ENCODE peak calls at places on chromosome 10, in four cellular contexts. H, A, K and P are unnamed samples.

GRCh38 chr10:113084031-113084430 is 134.0 kb downstream of the TCF7L2 start:
- DNase-seq in K (no peak), H (no peak), A (no peak), P (no peak)

GRCh38 chr10:101560293-101561067 is 27.6 kb downstream of the POLL start:
- DNase-seq in A (no peak), H (no peak), K (peak), P (no peak)

GRCh38 chr10:132500781-132501415 is 36.7 kb upstream of the INPP5A start:
- DNase-seq in H (no peak), K (no peak), A (no peak), P (no peak)

GRCh38 chr10:16545126-16545736 is 23.6 kb upstream of the C1QL3 start:
- DNase-seq in A (peak), K (no peak), H (no peak), P (no peak)

GRCh38 chr10:86815035-86815617 is 58.7 kb downstream of the BMPR1A start:
- DNase-seq in H (no peak), K (no peak), A (no peak), P (no peak)

GRCh38 chr10:22646291-22646926 is 68.0 kb downstream of the PIP4K2A start:
- DNase-seq in A (no peak), K (no peak), H (no peak), P (no peak)

GRCh38 chr10:13839430-13839986 is 252.7 kb downstream of the PRPF18 start:
- DNase-seq in H (no peak), A (no peak), K (no peak), P (no peak)

GRCh38 chr10:59047957-59048618 is 128.4 kb upstream of the PHYHIPL start:
- DNase-seq in K (no peak), H (no peak), A (no peak), P (no peak)

GRCh38 chr10:132700168-132701098 is 85.5 kb downstream of the NKX6-2 start:
- DNase-seq in H (no peak), A (no peak), K (no peak), P (no peak)

GRCh38 chr10:30160431-30160982 is 101.1 kb upstream of the JCAD start:
- DNase-seq in K (no peak), A (no peak), H (no peak), P (no peak)

GRCh38 chr10:132175401-132175800 is 11.3 kb upstream of the DPYSL4 start:
- DNase-seq in H (no peak), K (no peak), A (no peak), P (no peak)

GRCh38 chr10:111756541-111757061 is 427.0 kb downstream of the GPAM start:
- DNase-seq in K (no peak), A (peak), H (peak), P (peak)

GRCh38 chr10:67668448-67668847 is 27.5 kb downstream of the CTNNA3 start:
- DNase-seq in K (no peak), H (no peak), A (no peak), P (no peak)

GRCh38 chr10:14293516-14293915 is 37.2 kb downstream of the FRMD4A start:
- DNase-seq in K (no peak), A (no peak), H (no peak), P (no peak)

GRCh38 chr10:13775786-13776780 is 189.3 kb downstream of the PRPF18 start:
- DNase-seq in H (no peak), A (no peak), K (no peak), P (no peak)

GRCh38 chr10:70775679-70776454 is 9.3 kb downstream of the TBATA start:
- DNase-seq in K (peak), H (no peak), A (peak), P (no peak)

GRCh38 chr10:114681542-114681941 is 23.5 kb upstream of the ABLIM1 start:
- DNase-seq in K (no peak), A (no peak), H (no peak), P (no peak)
- TF ChIP-seq POLR2AphosphoS5 in K (no peak), A (no peak), H (no peak), P (no peak)

DNA sequence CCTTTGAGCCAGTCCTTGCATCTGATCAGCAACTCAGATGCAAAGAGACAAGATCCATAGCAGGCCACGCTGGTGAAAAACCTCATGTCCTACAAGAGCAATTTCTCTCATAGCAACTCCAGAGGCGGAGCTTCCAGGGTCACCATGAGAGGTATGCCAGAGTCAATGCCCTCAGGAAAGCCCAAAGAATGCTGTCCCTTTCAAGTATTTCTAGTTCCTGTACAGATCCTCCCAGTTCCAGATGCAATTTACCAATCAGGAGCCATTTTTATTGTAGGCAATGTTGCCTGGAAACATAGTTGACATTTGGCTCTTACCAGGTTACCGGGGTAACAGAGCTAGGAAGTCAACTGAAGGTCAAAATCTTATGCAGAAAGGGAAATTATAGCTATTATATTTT is 46.2 kb upstream of the TM9SF3 start:
- DNase-seq in A (no peak), H (no peak), K (no peak), P (no peak)
- H3K27ac ChIP-seq in A (no peak), H (no peak), K (no peak), P (no peak)

DNA sequence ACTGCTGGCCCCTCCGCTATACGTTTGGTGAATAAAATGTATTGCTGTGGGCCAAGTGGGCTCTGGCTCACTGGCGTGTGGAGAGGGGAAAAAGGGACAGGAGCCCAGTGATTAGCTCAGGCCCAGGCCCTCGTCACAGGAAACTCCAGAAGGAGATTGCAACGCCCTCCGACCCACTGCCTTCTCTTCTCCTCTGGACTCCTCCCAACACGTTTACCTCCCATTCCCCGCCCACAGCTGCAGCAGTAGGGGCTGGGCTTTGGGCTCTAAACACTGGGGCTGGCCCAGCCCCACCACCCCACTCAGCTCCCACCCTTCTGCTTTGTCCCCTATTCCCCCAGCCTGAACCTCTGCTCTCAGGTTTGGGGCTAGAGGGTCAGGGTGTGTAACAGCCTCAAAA is 173.9 kb downstream of the NEURL1 start:
- DNase-seq in K (no peak), A (no peak), H (no peak), P (no peak)
- TF ChIP-seq POLR2AphosphoS5 in K (no peak), A (no peak), H (no peak), P (no peak)

DNA sequence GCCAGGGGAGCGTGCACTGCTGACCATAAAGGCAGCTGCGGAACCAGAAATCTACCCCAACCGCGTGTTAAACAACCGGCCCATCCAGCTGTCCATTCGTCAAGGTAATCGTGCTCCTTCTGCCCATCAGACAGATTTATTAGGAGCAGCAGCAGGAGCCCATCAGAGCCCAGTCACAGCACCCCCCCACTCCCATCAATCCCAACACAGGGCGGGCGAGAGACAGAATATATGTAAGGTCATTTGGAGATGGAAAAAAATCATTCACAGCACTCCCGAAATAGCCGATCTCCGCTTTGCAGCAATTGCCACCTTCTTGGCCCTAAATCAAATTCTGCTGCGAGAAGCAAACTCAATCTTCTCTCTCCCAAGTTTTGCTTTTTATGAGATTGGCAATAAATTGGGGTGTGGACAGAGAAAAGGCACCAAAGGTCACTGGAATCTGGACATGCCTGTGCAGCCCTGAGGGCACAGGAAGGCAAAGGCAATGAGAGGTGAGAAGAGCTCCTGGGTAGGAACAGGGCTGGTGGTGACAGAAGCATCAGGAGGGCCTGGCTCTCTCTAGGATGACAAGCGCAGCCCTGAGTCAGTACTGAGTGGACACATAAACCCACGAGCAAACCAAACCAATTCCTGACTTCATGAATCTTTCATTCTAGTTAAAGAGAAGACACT is 145.0 kb upstream of the ZMIZ1 start:
- DNase-seq in K (no peak), A (no peak), H (no peak), P (no peak)
- H3K27ac ChIP-seq in K (peak), A (no peak), H (no peak), P (no peak)

GRCh38 chr10:126041804-126042231 is 145.5 kb downstream of the FANK1 start:
- DNase-seq in K (peak), A (peak), H (peak), P (peak)
- TF ChIP-seq POLR2AphosphoS5 in K (no peak), A (no peak), H (peak), P (peak)

GRCh38 chr10:107492389-107492788 is 327.9 kb upstream of the SORCS1 start:
- DNase-seq in H (no peak), A (no peak), K (no peak), P (no peak)
- H3K27ac ChIP-seq in H (no peak), A (no peak), K (no peak), P (no peak)

GRCh38 chr10:623477-624311 is 65.8 kb downstream of the DIP2C start:
- DNase-seq in H (no peak), A (no peak), K (no peak), P (no peak)

GRCh38 chr10:625335-625699 is 64.2 kb downstream of the DIP2C start:
- DNase-seq in K (no peak), A (peak), H (no peak), P (no peak)

GRCh38 chr10:625751-626711 is 63.4 kb downstream of the DIP2C start:
- DNase-seq in K (no peak), A (no peak), H (no peak), P (no peak)

GRCh38 chr10:624312-624604 is 65.2 kb downstream of the DIP2C start:
- DNase-seq in K (no peak), H (no peak), A (no peak), P (no peak)

GRCh38 chr10:624605-625334 is 64.7 kb downstream of the DIP2C start:
- DNase-seq in A (peak), H (no peak), K (no peak), P (peak)
- TF ChIP-seq POLR2AphosphoS5 in A (no peak), H (no peak), K (peak), P (peak)

DNA sequence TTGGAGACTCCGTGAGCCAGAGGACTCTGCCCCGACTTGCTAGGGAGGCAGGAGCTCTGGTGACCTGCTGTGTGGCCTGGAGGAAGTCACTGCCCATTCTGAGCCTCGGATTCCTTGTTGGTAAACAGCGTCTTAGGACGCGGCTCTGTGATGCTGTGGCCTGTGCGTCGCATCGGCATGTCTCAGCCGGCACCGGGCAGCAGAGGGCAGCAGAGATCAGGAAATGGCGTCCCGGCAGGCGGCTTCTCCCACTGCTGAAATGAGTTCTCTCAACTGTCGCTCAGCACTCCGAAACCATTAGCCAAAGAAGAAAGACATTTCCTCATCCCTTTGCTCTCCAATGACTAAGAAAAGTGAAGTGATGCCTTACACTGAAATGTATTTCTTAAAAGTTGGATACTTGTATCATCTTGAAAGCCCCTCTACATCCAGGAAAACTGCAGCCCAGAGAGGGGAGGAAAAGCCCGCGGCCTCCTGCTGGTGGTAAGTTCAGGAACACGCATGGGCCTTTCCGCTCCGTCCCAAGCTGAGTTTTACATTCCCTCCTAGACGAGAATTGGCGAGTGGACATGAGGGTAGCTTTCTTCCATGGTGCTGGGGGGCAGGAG is 91.7 kb downstream of the WDR11 start:
- DNase-seq in K (peak), H (peak), A (peak), P (peak)
- H3K27ac ChIP-seq in K (no peak), H (no peak), A (no peak), P (no peak)

DNA sequence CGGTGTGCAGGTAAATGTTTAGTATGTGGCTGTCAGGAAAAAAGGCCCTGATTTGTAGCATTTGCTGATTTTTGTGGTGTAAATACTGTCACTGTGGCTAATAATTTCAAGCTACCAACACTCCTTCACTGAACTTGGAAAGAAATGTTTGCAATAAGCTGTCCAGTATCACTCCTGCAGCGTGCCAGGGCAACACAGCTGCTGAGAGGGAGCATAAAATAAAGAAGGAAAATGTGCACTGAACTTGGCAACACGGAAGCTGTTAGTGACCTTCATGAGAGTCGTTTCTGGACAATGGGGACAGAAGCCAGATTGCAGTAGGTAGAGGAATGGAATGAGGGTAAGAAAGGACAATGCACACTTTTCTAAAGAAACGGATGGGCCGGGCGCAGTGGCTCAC is 37.9 kb upstream of the FHIP2A start:
- DNase-seq in A (no peak), K (peak), H (no peak), P (no peak)
- TF ChIP-seq POLR2AphosphoS5 in A (no peak), K (no peak), H (no peak), P (no peak)